ENCODE peak calls at places on chromosomes 5 and 9, in ten cellular contexts. N is stromal cell of bone marrow; U is lung microvascular endothelial cell; D is activated naive CD4-positive, alpha-beta T cell treated with anti-CD3 and anti-CD28 coated beads for 36 hours; A is kidney tubule cell; T is A172; C is psoas muscle; E is NCI-H460; B is ACHN; G is cardiac muscle cell. L is an unnamed sample.

GRCh38 chr9:114316605-114317230 is 6.2 kb upstream of the ORM1 start:
- DNase-seq in N (no peak), U (no peak), D (no peak), A (peak), T (no peak), C (no peak), E (no peak), B (no peak), G (no peak), L (no peak)

GRCh38 chr5:102792705-102793104 is 37.6 kb downstream of the PAM start:
- DNase-seq in N (no peak), U (peak), D (no peak), A (peak), T (no peak), C (no peak), E (peak), B (peak), G (peak), L (no peak)

GRCh38 chr5:57703726-57704125 is 221.1 kb upstream of the ACTBL2 start:
- DNase-seq in N (no peak), U (no peak), D (no peak), A (no peak), T (no peak), C (no peak), E (no peak), B (no peak), G (no peak), L (no peak)

GRCh38 chr9:95641591-95641990 is 124.8 kb upstream of the PTCH1 start:
- DNase-seq in N (no peak), U (peak), D (peak), A (peak), T (no peak), C (no peak), E (no peak), B (no peak), G (peak), L (no peak)

GRCh38 chr5:126576974-126577373 is 18.0 kb downstream of the ALDH7A1 start:
- DNase-seq in N (no peak), U (no peak), D (no peak), A (no peak), T (no peak), C (no peak), E (no peak), B (no peak), G (no peak), L (no peak)

GRCh38 chr9:8338742-8339425 is 539.3 kb upstream of the DMAC1 start:
- DNase-seq in N (no peak), U (no peak), D (no peak), A (no peak), T (no peak), C (no peak), E (no peak), B (no peak), G (peak), L (no peak)

GRCh38 chr5:135437796-135438560 is 9.2 kb downstream of the DCANP1 start:
- DNase-seq in N (peak), U (peak), D (no peak), A (peak), T (peak), C (peak), E (no peak), B (no peak), G (peak), L (peak)

GRCh38 chr5:33975846-33976245 is 8.6 kb downstream of the SLC45A2 start:
- DNase-seq in N (no peak), U (no peak), D (no peak), A (no peak), T (no peak), C (no peak), E (no peak), B (no peak), G (peak), L (no peak)

GRCh38 chr9:15250013-15250412 is 57.0 kb downstream of the TTC39B start:
- DNase-seq in N (peak), U (no peak), D (no peak), A (no peak), T (no peak), C (no peak), E (no peak), B (no peak), G (no peak), L (no peak)

GRCh38 chr5:178778919-178779318 is 48.5 kb upstream of the ZNF354A start:
- DNase-seq in N (no peak), U (no peak), D (no peak), A (peak), T (no peak), C (no peak), E (no peak), B (peak), G (no peak), L (no peak)

GRCh38 chr5:88438006-88438405 is 169.4 kb upstream of the TMEM161B start:
- DNase-seq in N (peak), U (no peak), D (no peak), A (peak), T (peak), C (no peak), E (no peak), B (peak), G (no peak), L (peak)

GRCh38 chr5:81313278-81313677 is 11.9 kb downstream of the ZCCHC9 start:
- DNase-seq in N (no peak), U (no peak), D (no peak), A (no peak), T (no peak), C (no peak), E (no peak), B (no peak), G (no peak), L (no peak)

GRCh38 chr5:15441433-15442182 is 58.4 kb upstream of the FBXL7 start:
- DNase-seq in N (no peak), U (no peak), D (no peak), A (no peak), T (no peak), C (no peak), E (no peak), B (no peak), G (no peak), L (no peak)

GRCh38 chr5:1380910-1381309 is 36.0 kb upstream of the CLPTM1L start:
- DNase-seq in N (no peak), U (no peak), D (no peak), A (no peak), T (no peak), C (peak), E (no peak), B (no peak), G (no peak), L (no peak)

GRCh38 chr9:69149321-69149807 is 24.7 kb upstream of the TJP2 start:
- DNase-seq in N (peak), U (peak), D (no peak), A (peak), T (no peak), C (no peak), E (no peak), B (no peak), G (peak), L (no peak)

GRCh38 chr5:147645172-147645571 is 135.3 kb upstream of the DPYSL3 start:
- DNase-seq in N (no peak), U (no peak), D (no peak), A (no peak), T (no peak), C (no peak), E (no peak), B (no peak), G (no peak), L (no peak)

GRCh38 chr5:56088967-56089829 is 94.4 kb upstream of the IL6ST start:
- DNase-seq in N (peak), U (no peak), D (peak), A (peak), T (peak), C (no peak), E (no peak), B (peak), G (peak), L (peak)

GRCh38 chr5:111735829-111736228 is 21.2 kb downstream of the NREP start:
- DNase-seq in N (peak), U (peak), D (peak), A (peak), T (peak), C (peak), E (peak), B (peak), G (peak), L (peak)

GRCh38 chr9:130128782-130129424 is 43.3 kb upstream of the NCS1 start:
- DNase-seq in N (peak), U (peak), D (peak), A (peak), T (peak), C (peak), E (peak), B (peak), G (peak), L (peak)

GRCh38 chr5:14316471-14316870 is 173.3 kb downstream of the TRIO start:
- DNase-seq in N (no peak), U (no peak), D (no peak), A (no peak), T (no peak), C (no peak), E (no peak), B (no peak), G (peak), L (no peak)

GRCh38 chr5:159605585-159605984 is 275.3 kb upstream of the IL12B start:
- DNase-seq in N (no peak), U (peak), D (no peak), A (no peak), T (no peak), C (no peak), E (no peak), B (no peak), G (peak), L (no peak)

GRCh38 chr9:137030528-137030927 is 1.4 kb downstream of the FUT7 start:
- DNase-seq in N (no peak), U (no peak), D (peak), A (no peak), T (no peak), C (peak), E (no peak), B (no peak), G (peak), L (no peak)

GRCh38 chr9:71048271-71048670 is 73.2 kb downstream of the TRPM3 start:
- DNase-seq in N (no peak), U (no peak), D (no peak), A (peak), T (no peak), C (no peak), E (no peak), B (no peak), G (no peak), L (no peak)

GRCh38 chr5:54883374-54884194 is 101.8 kb downstream of the ESM1 start:
- DNase-seq in N (no peak), U (peak), D (no peak), A (peak), T (no peak), C (peak), E (no peak), B (peak), G (peak), L (peak)

GRCh38 chr9:79988126-79988525 is 416.4 kb downstream of the TLE4 start:
- DNase-seq in N (no peak), U (no peak), D (no peak), A (no peak), T (no peak), C (no peak), E (no peak), B (no peak), G (no peak), L (no peak)

GRCh38 chr5:945691-946541 is 53.2 kb downstream of the TRIP13 start:
- DNase-seq in N (no peak), U (no peak), D (no peak), A (no peak), T (no peak), C (peak), E (no peak), B (no peak), G (no peak), L (no peak)

GRCh38 chr5:73370620-73371583 is 77.7 kb downstream of the FOXD1 start:
- DNase-seq in N (peak), U (peak), D (no peak), A (peak), T (peak), C (no peak), E (peak), B (peak), G (peak), L (peak)

GRCh38 chr9:133428579-133429215 is 6.5 kb downstream of the ADAMTS13 start:
- DNase-seq in N (no peak), U (no peak), D (no peak), A (peak), T (no peak), C (no peak), E (no peak), B (peak), G (peak), L (no peak)

GRCh38 chr9:21828853-21829405 is 26.5 kb downstream of the MTAP start:
- DNase-seq in N (no peak), U (no peak), D (no peak), A (peak), T (no peak), C (no peak), E (no peak), B (no peak), G (no peak), L (no peak)

GRCh38 chr9:72925126-72925810 is 27.6 kb downstream of the ALDH1A1 start:
- DNase-seq in N (no peak), U (peak), D (no peak), A (no peak), T (no peak), C (no peak), E (peak), B (no peak), G (peak), L (no peak)

GRCh38 chr9:33202552-33203300 is 35.6 kb upstream of the B4GALT1 start:
- DNase-seq in N (peak), U (no peak), D (peak), A (no peak), T (no peak), C (peak), E (no peak), B (no peak), G (peak), L (no peak)

GRCh38 chr5:153896701-153897100 is 142.0 kb downstream of the FAM114A2 start:
- DNase-seq in N (peak), U (no peak), D (no peak), A (no peak), T (peak), C (no peak), E (no peak), B (no peak), G (peak), L (no peak)

GRCh38 chr9:94014845-94015244 is 59.7 kb upstream of the BARX1 start:
- DNase-seq in N (no peak), U (no peak), D (no peak), A (no peak), T (no peak), C (no peak), E (no peak), B (no peak), G (no peak), L (no peak)

GRCh38 chr9:135950135-135950682 is 11.0 kb downstream of the UBAC1 start:
- DNase-seq in N (no peak), U (no peak), D (no peak), A (no peak), T (no peak), C (no peak), E (no peak), B (no peak), G (no peak), L (no peak)